ENCODE peak calls at places on chromosomes 12 and 14, in seven cellular contexts. I is lung, B is neuronal stem cell, Z is cardiac muscle cell, C is uterus, G is trophoblast cell, A is testis. R is an unnamed sample. For H3K4me1, the result is how much of the 10 kb centered on the place peaks cover.

GRCh38 chr12:94070520-94070919 is 77.9 kb upstream of the PLXNC1 start:
- DNase-seq in I (no peak), B (no peak), Z (no peak), C (no peak), G (no peak), A (no peak), R (no peak)

GRCh38 chr12:12008931-12009611 is 61.7 kb upstream of the BCL2L14 start:
- DNase-seq in I (peak), B (peak), Z (peak), C (no peak), G (peak), A (no peak), R (no peak)

GRCh38 chr12:41188841-41189394 is 798 bp downstream of the PDZRN4 start:
- DNase-seq in I (no peak), B (no peak), Z (no peak), C (no peak), G (no peak), A (peak), R (no peak)

GRCh38 chr12:65886996-65887395 is 62.7 kb downstream of the HMGA2 start:
- DNase-seq in I (no peak), B (no peak), Z (peak), C (no peak), G (no peak), A (no peak), R (no peak)

GRCh38 chr12:76942276-76942675 is 63.5 kb upstream of the CSRP2 start:
- DNase-seq in I (no peak), B (no peak), Z (no peak), C (no peak), G (peak), A (no peak), R (no peak)

GRCh38 chr14:61153436-61153835 is 127.7 kb downstream of the TMEM30B start:
- DNase-seq in I (no peak), B (no peak), Z (no peak), C (no peak), G (no peak), A (no peak), R (no peak)

GRCh38 chr14:76786556-76786955 is 25.3 kb downstream of the VASH1 start:
- DNase-seq in I (no peak), B (no peak), Z (no peak), C (no peak), G (no peak), A (no peak), R (no peak)

GRCh38 chr12:124222368-124223245 is 72.3 kb upstream of the RFLNA start:
- DNase-seq in I (no peak), B (no peak), Z (no peak), C (no peak), G (no peak), A (no peak), R (no peak)

GRCh38 chr14:102234331-102235264 is 70.4 kb downstream of the MOK start:
- DNase-seq in I (no peak), B (no peak), Z (peak), C (no peak), G (no peak), A (peak), R (no peak)

GRCh38 chr14:102232348-102232625 is 72.7 kb downstream of the MOK start:
- DNase-seq in I (no peak), B (no peak), Z (no peak), C (no peak), G (no peak), A (no peak), R (no peak)

GRCh38 chr14:102235275-102235897 is 69.6 kb downstream of the MOK start:
- DNase-seq in I (peak), B (peak), Z (peak), C (peak), G (peak), A (peak), R (peak)

GRCh38 chr14:102231476-102232347 is 73.3 kb downstream of the MOK start:
- DNase-seq in I (no peak), B (no peak), Z (no peak), C (no peak), G (no peak), A (no peak), R (no peak)

DNA sequence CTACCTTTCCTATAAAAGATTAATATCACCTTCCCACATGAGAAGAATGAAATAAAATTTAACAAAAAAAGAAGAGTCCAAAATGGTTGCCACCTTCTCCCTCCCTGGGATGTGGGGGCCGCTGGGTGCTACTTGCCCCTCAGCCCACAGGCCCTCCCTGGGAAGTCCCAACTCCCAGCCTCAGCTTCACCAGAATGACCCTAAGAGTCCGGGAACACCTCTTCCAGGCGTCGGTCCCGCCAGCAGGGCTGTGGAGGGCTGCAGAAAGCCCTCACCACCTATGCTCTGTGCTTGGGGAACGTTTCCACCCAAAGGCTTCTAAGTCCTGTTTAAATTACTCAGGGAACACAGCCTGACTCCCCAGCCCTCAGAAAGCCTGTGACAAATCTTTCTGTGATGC is 71.9 kb downstream of the MOK start:
- DNase-seq in I (no peak), B (no peak), Z (no peak), C (no peak), G (no peak), A (no peak), R (no peak)
- H3K4me3 ChIP-seq in I (no peak), B (no peak), Z (no peak), C (no peak), G (no peak), A (no peak), R (no peak)

GRCh38 chr12:57897296-57897974 is 43.9 kb upstream of the ATP23 start:
- DNase-seq in I (no peak), B (no peak), Z (no peak), C (no peak), G (peak), A (no peak), R (no peak)

GRCh38 chr12:57896139-57896436 is 45.3 kb upstream of the ATP23 start:
- DNase-seq in I (no peak), B (no peak), Z (peak), C (peak), G (no peak), A (peak), R (no peak)

GRCh38 chr12:57898308-57898970 is 42.9 kb upstream of the ATP23 start:
- DNase-seq in I (no peak), B (no peak), Z (no peak), C (no peak), G (no peak), A (no peak), R (no peak)

GRCh38 chr12:57896437-57897201 is 44.7 kb upstream of the ATP23 start:
- DNase-seq in I (peak), B (peak), Z (peak), C (peak), G (peak), A (peak), R (peak)

GRCh38 chr12:57899010-57899662 is 42.2 kb upstream of the ATP23 start:
- DNase-seq in I (no peak), B (no peak), Z (peak), C (peak), G (peak), A (no peak), R (peak)
- H3K4me1 ChIP-seq in I (under half), B (under half), Z (under half), C (under half), G (under half), A (under half), R (under half)

DNA sequence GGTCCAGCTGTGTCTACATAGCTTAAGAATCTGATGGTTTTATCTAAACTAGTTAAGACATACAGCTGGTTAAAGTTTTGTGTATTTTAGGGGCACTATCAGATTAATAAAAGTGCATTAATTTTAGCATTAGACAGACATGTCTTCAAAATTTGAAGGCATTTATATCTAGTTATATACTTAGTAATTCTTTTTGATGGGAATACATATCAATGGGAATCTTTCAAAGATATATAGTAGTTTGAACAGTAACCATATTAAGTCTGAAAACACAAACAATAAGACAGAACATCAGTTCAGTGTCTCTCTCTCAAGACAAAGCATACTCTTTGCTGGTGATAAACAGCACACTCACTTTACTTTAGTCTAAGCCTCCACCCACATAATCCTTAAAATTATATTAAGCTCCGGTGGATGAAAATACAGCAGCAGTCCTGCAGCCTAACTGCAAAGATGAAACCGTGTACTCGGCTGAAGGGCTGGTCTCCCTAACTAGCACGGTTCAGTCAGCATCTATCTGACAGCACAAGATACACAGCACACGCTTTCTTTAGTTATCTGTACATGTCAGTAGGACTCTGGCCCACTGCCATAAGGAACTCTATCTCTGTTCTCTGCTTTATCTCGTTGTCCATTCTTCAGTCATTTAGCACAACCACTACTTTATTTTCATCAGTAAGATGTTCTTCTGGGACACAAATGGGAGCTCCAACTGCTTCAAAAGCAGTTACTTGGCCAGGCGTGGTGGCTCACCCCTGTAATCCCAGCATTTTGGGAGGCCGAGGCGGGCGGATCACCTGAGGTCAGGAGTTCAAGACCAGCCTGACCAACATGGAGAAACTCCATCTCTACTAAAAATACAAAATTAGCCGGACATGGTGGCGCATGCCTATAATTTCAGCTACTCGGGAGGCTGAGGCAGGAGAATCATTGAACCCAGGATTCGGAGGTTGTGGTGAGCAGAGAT is 80.5 kb downstream of the MED13L start:
- DNase-seq in I (no peak), B (no peak), Z (peak), C (no peak), G (no peak), A (peak), R (no peak)
- H3K27ac ChIP-seq in I (no peak), B (no peak), Z (peak), C (no peak), G (no peak), A (no peak), R (no peak)

GRCh38 chr14:100691395-100692025 is 35.2 kb upstream of the DLK1 start:
- DNase-seq in I (peak), B (no peak), Z (no peak), C (no peak), G (no peak), A (no peak), R (no peak)

GRCh38 chr14:100692256-100692655 is 34.4 kb upstream of the DLK1 start:
- DNase-seq in I (no peak), B (no peak), Z (no peak), C (no peak), G (no peak), A (no peak), R (no peak)

GRCh38 chr14:100694579-100695422 is 31.9 kb upstream of the DLK1 start:
- DNase-seq in I (no peak), B (no peak), Z (no peak), C (no peak), G (no peak), A (no peak), R (no peak)

GRCh38 chr14:100693877-100694578 is 32.7 kb upstream of the DLK1 start:
- DNase-seq in I (no peak), B (no peak), Z (no peak), C (no peak), G (no peak), A (no peak), R (no peak)

GRCh38 chr14:100692859-100693558 is 33.7 kb upstream of the DLK1 start:
- DNase-seq in I (peak), B (no peak), Z (peak), C (no peak), G (peak), A (no peak), R (no peak)
- H3K4me3 ChIP-seq in I (no peak), B (no peak), Z (no peak), C (no peak), G (no peak), A (no peak), R (no peak)

DNA sequence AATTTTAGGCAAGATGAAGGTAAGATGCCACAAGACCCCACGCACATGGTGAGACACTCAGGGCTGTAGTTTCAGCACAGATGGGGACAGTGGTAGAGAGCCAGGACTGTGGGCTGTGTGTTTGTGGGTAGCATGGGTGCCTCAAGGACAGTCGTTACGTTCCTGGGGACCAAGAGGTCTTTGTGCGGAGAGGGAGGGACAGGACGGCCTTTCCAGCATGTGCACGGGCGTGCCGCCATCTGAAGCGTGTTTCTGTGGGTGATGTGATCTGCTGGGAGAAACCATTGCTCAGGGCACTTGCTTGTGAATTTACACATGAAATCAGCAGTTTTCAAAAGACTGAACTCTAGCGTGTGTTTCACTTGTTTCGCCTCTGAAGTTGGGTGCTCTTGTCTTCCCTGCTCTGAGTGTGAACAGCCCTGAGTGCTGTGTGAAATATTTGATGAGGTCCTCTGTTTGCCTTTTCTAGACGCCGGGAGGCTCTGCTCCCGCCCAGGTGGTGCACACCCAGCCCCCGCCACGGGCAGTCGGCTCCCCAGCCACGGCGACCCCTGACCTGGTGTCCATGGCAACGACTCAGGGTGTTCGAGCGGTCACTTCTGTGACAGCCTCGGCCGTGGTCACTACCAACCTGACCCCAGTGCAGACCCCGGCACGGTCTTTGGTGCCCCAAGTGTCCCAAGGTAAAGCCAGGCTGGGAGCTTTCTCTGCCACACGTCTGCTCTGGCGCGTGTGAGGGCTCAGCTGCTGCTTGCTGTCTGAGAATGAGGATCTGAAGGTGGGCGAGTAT is 82.3 kb downstream of the DDX51 start:
- DNase-seq in I (no peak), B (no peak), Z (no peak), C (no peak), G (no peak), A (no peak), R (no peak)
- H3K4me1 ChIP-seq in I (under half), B (under half), Z (under half), C (under half), G (under half), A (under half), R (under half)

GRCh38 chr14:74491952-74492351 is 1.2 kb downstream of the NPC2 start:
- DNase-seq in I (no peak), B (no peak), Z (peak), C (no peak), G (peak), A (peak), R (no peak)
- H3K27ac ChIP-seq in I (no peak), B (no peak), Z (peak), C (peak), G (peak), A (no peak), R (peak)

DNA sequence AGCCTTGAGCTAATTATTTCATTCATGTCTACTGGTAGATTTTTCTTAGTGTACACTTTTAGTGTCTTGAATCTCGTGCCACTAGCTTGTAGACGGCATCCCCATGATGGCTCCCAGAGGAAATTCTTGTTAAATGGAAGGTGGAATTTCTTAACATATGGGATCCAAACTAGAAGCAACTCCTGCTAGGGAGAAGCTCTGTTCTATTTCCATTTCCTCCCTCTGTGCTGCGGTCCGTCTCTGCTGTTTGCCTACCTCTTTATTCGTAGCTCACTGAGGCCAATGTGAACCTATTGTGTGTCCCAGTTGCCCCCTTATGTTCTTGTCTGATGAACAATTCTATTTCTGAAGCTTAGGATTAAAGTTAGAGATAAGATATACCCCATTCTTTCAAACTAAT is 588 bp downstream of the PIK3C2G start:
- DNase-seq in I (no peak), B (no peak), Z (no peak), C (no peak), G (peak), A (no peak), R (no peak)
- H3K4me3 ChIP-seq in I (no peak), B (no peak), Z (no peak), C (no peak), G (no peak), A (no peak), R (no peak)

DNA sequence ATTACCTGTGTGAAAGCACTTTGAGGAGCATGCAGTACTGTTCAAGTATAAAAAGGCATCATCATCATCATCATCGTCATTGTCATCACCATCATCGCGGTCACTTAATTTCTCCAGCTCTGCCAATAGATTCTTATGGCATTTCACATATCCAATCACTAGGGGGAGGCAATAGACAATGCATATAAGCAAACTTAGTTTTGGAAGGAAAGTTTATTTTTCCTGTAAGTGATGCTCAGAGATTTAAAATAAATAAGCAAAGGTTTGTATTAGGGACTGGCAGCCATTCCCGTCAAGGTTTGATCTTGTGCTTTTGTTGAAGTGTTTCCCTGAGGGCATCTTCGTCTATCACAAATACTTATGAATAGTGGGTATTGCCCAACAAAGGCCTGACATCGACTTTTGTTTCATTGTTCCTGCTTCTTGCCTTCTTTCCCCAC is 127.4 kb downstream of the KTN1 start:
- DNase-seq in I (no peak), B (no peak), Z (peak), C (no peak), G (peak), A (no peak), R (no peak)
- H3K4me1 ChIP-seq in I (under half), B (under half), Z (under half), C (under half), G (under half), A (under half), R (under half)

R was measured in psoas muscle.